ENCODE peak calls at places on chromosomes 2 and 18, in five cellular contexts. S, W, G, D and C are unnamed samples. For H3K4me1, the result is how much of the 10 kb centered on the place peaks cover.

GRCh38 chr2:44148997-44149396 is 19.7 kb upstream of the PPM1B start:
- DNase-seq in S (no peak), W (no peak), G (no peak), D (no peak), C (no peak)

GRCh38 chr2:240450532-240451107 is 15.2 kb downstream of the GPC1 start:
- DNase-seq in S (peak), W (peak), G (no peak), D (no peak), C (no peak)

GRCh38 chr2:86441789-86442641 is 844 bp downstream of the KDM3A start:
- DNase-seq in S (peak), W (peak), G (peak), D (peak), C (peak)

GRCh38 chr2:216144372-216144771 is 35.2 kb downstream of the XRCC5 start:
- DNase-seq in S (no peak), W (no peak), G (no peak), D (no peak), C (no peak)

GRCh38 chr18:68428026-68428425 is 286.9 kb downstream of the TMX3 start:
- DNase-seq in S (no peak), W (no peak), G (peak), D (peak), C (no peak)

GRCh38 chr2:71659868-71660518 is 206.6 kb downstream of the DYSF start:
- DNase-seq in S (no peak), W (peak), G (no peak), D (no peak), C (no peak)

GRCh38 chr2:212646698-212647097 is 108.1 kb upstream of the ERBB4 start:
- DNase-seq in S (no peak), W (no peak), G (peak), D (peak), C (no peak)

GRCh38 chr2:191462370-191462769 is 215.6 kb upstream of the NABP1 start:
- DNase-seq in S (no peak), W (peak), G (no peak), D (no peak), C (no peak)

GRCh38 chr2:74347747-74348146 is 4.5 kb upstream of the SLC4A5 start:
- DNase-seq in S (peak), W (no peak), G (no peak), D (no peak), C (no peak)

GRCh38 chr2:104473568-104473967 is 380.3 kb upstream of the POU3F3 start:
- DNase-seq in S (no peak), W (no peak), G (no peak), D (no peak), C (no peak)

GRCh38 chr2:210961249-210961648 is 404.9 kb downstream of the CPS1 start:
- DNase-seq in S (no peak), W (no peak), G (no peak), D (no peak), C (no peak)

GRCh38 chr2:223465793-223466192 is 136.4 kb downstream of the SCG2 start:
- DNase-seq in S (peak), W (peak), G (peak), D (peak), C (no peak)

GRCh38 chr2:64406407-64406774 is 47.6 kb upstream of the LGALSL start:
- DNase-seq in S (no peak), W (no peak), G (no peak), D (no peak), C (no peak)

GRCh38 chr18:3874593-3874992 is 424.6 kb downstream of the TGIF1 start:
- DNase-seq in S (no peak), W (no peak), G (no peak), D (peak), C (no peak)

GRCh38 chr2:40287815-40288214 is 164.1 kb downstream of the SLC8A1 start:
- DNase-seq in S (no peak), W (no peak), G (no peak), D (no peak), C (no peak)

GRCh38 chr18:13615432-13615861 is 110.9 kb downstream of the FAM210A start:
- DNase-seq in S (no peak), W (no peak), G (no peak), D (peak), C (no peak)

GRCh38 chr2:67649331-67650071 is 252.4 kb downstream of the ETAA1 start:
- DNase-seq in S (no peak), W (peak), G (peak), D (peak), C (no peak)

GRCh38 chr18:37630326-37630725 is 64.7 kb upstream of the CELF4 start:
- DNase-seq in S (no peak), W (no peak), G (no peak), D (no peak), C (no peak)

GRCh38 chr2:222796413-222797103 is 64.3 kb upstream of the ACSL3 start:
- DNase-seq in S (no peak), W (no peak), G (peak), D (peak), C (no peak)

GRCh38 chr2:140442319-140442718 is 1662.1 kb upstream of the NXPH2 start:
- DNase-seq in S (no peak), W (no peak), G (no peak), D (no peak), C (no peak)

GRCh38 chr2:109176489-109176888 is 47.5 kb downstream of the SH3RF3 start:
- DNase-seq in S (no peak), W (no peak), G (no peak), D (no peak), C (no peak)
- H3K4me1 ChIP-seq in S (half or more), W (under half), G (under half), D (under half), C (under half)

GRCh38 chr2:101111917-101112771 is 39.0 kb downstream of the TBC1D8 start:
- DNase-seq in S (no peak), W (no peak), G (peak), D (no peak), C (no peak)
- H3K4me1 ChIP-seq in S (half or more), W (under half), G (under half), D (under half), C (under half)

GRCh38 chr2:226970362-226970761 is 134.5 kb downstream of the RHBDD1 start:
- DNase-seq in S (no peak), W (no peak), G (peak), D (no peak), C (no peak)
- H3K4me1 ChIP-seq in S (under half), W (under half), G (under half), D (under half), C (under half)

DNA sequence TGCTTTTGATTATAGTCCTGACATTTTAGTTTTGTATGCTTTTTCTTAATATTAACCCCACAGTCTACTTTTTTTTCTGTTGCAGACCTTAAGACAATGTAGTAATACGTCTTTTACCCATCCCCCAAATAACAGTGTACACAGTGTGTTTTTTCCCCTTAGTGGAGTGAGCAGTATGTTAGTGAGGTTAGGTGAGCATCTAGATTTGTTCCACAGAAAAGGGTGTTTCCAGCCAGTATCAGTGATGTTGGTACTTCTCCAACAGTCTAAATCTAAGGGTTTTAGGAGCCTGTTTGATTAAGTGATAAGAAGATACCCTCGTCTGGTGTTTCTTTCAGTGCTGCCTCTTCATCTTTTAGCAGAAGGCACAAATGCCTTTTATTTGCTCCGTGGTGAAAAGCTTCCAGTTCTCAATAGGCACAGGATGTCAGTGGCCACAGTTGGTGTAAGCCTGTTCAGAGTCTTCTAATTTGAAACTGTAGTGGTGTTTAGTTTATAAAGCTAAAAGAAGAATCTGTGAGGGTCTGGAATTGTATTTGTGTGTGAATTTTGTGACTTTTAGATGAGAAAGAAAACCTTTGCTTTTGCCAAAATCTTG is 71.1 kb downstream of the MAP4K4 start:
- DNase-seq in S (no peak), W (no peak), G (no peak), D (no peak), C (no peak)
- H3K4me1 ChIP-seq in S (half or more), W (under half), G (half or more), D (half or more), C (under half)

GRCh38 chr18:32371384-32371783 is 99.3 kb downstream of the GAREM1 start:
- DNase-seq in S (no peak), W (no peak), G (no peak), D (no peak), C (no peak)
- H3K4me1 ChIP-seq in S (under half), W (under half), G (half or more), D (under half), C (under half)

GRCh38 chr2:235032466-235032865 is 80.6 kb downstream of the SH3BP4 start:
- DNase-seq in S (no peak), W (no peak), G (no peak), D (no peak), C (no peak)

GRCh38 chr2:235032949-235033348 is 81.1 kb downstream of the SH3BP4 start:
- DNase-seq in S (no peak), W (no peak), G (no peak), D (no peak), C (no peak)

GRCh38 chr2:235030126-235030525 is 78.3 kb downstream of the SH3BP4 start:
- DNase-seq in S (no peak), W (no peak), G (no peak), D (no peak), C (no peak)

GRCh38 chr2:235030936-235031335 is 79.1 kb downstream of the SH3BP4 start:
- DNase-seq in S (no peak), W (no peak), G (no peak), D (no peak), C (no peak)

GRCh38 chr2:235031686-235032373 is 80.0 kb downstream of the SH3BP4 start:
- DNase-seq in S (no peak), W (no peak), G (no peak), D (no peak), C (no peak)
- H3K4me1 ChIP-seq in S (under half), W (under half), G (under half), D (under half), C (under half)